ENCODE peak calls at places on chromosome 10, in four cellular contexts. F, R, C and D are unnamed samples.
A peak's percentile ranks its signal among the peaks of the same experiment; 100 is the strongest.

GRCh38 chr10:73931767-73932624 is 21.1 kb downstream of the PLAU start:
- DNase-seq in C (peak; percentile 56), F (no peak), R (peak; percentile 100), D (no peak)

GRCh38 chr10:25933653-25934608 is at the start of gene MYO3A:
- DNase-seq in F (no peak), C (no peak), R (no peak), D (no peak)

GRCh38 chr10:99433378-99434020 is 3.1 kb upstream of the GOT1 start:
- DNase-seq in F (no peak), C (no peak), R (no peak), D (peak; percentile 45)

GRCh38 chr10:94439275-94439861 is 37.0 kb downstream of the TBC1D12 start:
- DNase-seq in F (peak; percentile 3), C (no peak), R (peak; percentile 3), D (no peak)

GRCh38 chr10:115829501-115830215 is 443.3 kb downstream of the GFRA1 start:
- DNase-seq in F (peak; percentile 75), R (peak; percentile 6), C (no peak), D (no peak)

GRCh38 chr10:9824546-9825164 is 1193.0 kb upstream of the CELF2 start:
- DNase-seq in R (no peak), C (no peak), F (no peak), D (no peak)

GRCh38 chr10:3874988-3875841 is 90.2 kb upstream of the KLF6 start:
- DNase-seq in R (no peak), C (no peak), F (no peak), D (no peak)

GRCh38 chr10:110780704-110781103 is 91.0 kb upstream of the PDCD4 start:
- DNase-seq in R (no peak), F (no peak), C (no peak), D (no peak)

GRCh38 chr10:90245623-90246022 is 544.2 kb downstream of the KIF20B start:
- DNase-seq in F (no peak), C (no peak), R (no peak), D (no peak)

GRCh38 chr10:118423800-118424479 is 81.8 kb upstream of the FAM204A start:
- DNase-seq in R (peak; percentile 79), F (peak; percentile 81), C (peak; percentile 88), D (peak; percentile 69)

GRCh38 chr10:1631282-1631681 is 106.0 kb downstream of the ADARB2 start:
- DNase-seq in F (no peak), C (no peak), R (no peak), D (no peak)

GRCh38 chr10:90912176-90912575 is 8.7 kb downstream of the ANKRD1 start:
- DNase-seq in R (peak; percentile 60), F (no peak), C (no peak), D (no peak)

GRCh38 chr10:89163265-89163995 is 43.7 kb downstream of the CH25H start:
- DNase-seq in R (peak; percentile 91), C (peak; percentile 45), F (no peak), D (no peak)

GRCh38 chr10:17138450-17139062 is 8.9 kb upstream of the CUBN start:
- DNase-seq in R (no peak), C (no peak), F (no peak), D (no peak)

GRCh38 chr10:3995302-3996210 is 210.5 kb upstream of the KLF6 start:
- DNase-seq in F (peak; percentile 88), C (no peak), R (peak; percentile 69), D (no peak)

GRCh38 chr10:17001961-17002749 is 127.5 kb downstream of the CUBN start:
- DNase-seq in R (peak; percentile 61), F (peak; percentile 88), C (no peak), D (no peak)

GRCh38 chr10:128567561-128567960 is 441.3 kb upstream of the MKI67 start:
- DNase-seq in R (no peak), F (no peak), C (no peak), D (no peak)

GRCh38 chr10:13708256-13708990 is 121.7 kb downstream of the PRPF18 start:
- DNase-seq in C (no peak), R (peak; percentile 82), F (no peak), D (no peak)

GRCh38 chr10:6256439-6256838 is 53.7 kb downstream of the PFKFB3 start:
- DNase-seq in R (no peak), C (no peak), F (no peak), D (no peak)

GRCh38 chr10:47136866-47137265 is 163.1 kb upstream of the GDF10 start:
- DNase-seq in C (no peak), F (peak; percentile 49), R (no peak), D (peak; percentile 76)

GRCh38 chr10:101774589-101775272 is 1.2 kb downstream of the FGF8 start:
- DNase-seq in F (no peak), C (no peak), R (no peak), D (peak; percentile 83)

GRCh38 chr10:95485445-95485844 is 75.7 kb downstream of the SORBS1 start:
- DNase-seq in R (no peak), F (no peak), C (no peak), D (no peak)

GRCh38 chr10:45425628-45426563 is 51.9 kb downstream of the ALOX5 start:
- DNase-seq in R (peak; percentile 35), C (no peak), F (no peak), D (no peak)

GRCh38 chr10:6406220-6407033 is 173.6 kb downstream of the PRKCQ start:
- DNase-seq in F (peak; percentile 37), C (no peak), R (peak; percentile 45), D (no peak)

GRCh38 chr10:22218448-22218847 is 633 bp upstream of the EBLN1 start:
- DNase-seq in F (no peak), C (no peak), R (no peak), D (no peak)

GRCh38 chr10:64484931-64485330 is 963.7 kb downstream of the REEP3 start:
- DNase-seq in R (no peak), F (no peak), C (no peak), D (no peak)

GRCh38 chr10:115996031-115996430 is 277.0 kb downstream of the GFRA1 start:
- DNase-seq in F (no peak), R (no peak), C (no peak), D (no peak)

GRCh38 chr10:10892290-10892875 is 125.3 kb upstream of the CELF2 start:
- DNase-seq in F (no peak), R (no peak), C (no peak), D (no peak)

GRCh38 chr10:11462071-11462470 is 149.4 kb downstream of the USP6NL start:
- DNase-seq in R (no peak), C (no peak), F (no peak), D (no peak)

GRCh38 chr10:4867520-4868356 is 41.7 kb downstream of the AKR1E2 start:
- DNase-seq in R (no peak), F (peak; percentile 8), C (no peak), D (no peak)

GRCh38 chr10:121741246-121741645 is 143.0 kb upstream of the FGFR2 start:
- DNase-seq in F (peak; percentile 5), R (peak; percentile 28), C (no peak), D (no peak)

GRCh38 chr10:22824984-22825383 is 102.9 kb upstream of the ARMC3 start:
- DNase-seq in R (peak; percentile 73), C (no peak), F (peak; percentile 74), D (peak; percentile 88)

DNA sequence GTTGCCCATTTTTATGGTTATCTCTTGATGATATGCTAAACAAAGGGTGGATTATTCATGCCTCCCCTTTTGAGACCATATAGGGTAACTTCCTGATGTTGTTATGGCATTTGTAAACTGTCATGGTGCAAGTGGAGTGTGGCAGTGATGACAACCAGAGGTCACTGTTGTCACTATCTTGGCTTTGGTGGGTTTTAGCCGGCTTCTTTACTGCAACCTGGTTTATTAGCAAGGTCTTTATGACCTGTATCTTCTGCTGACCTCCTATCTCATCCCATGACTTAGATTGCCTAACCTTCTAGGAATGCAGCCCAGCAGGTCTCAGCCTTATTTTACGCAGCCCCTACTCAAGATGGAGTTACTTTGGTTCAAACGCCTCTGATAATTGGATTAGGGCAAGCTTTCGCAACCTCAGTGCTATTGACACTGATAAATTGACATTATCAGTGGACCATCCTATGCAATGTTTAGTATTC is 36.9 kb downstream of the BAG3 start:
- DNase-seq in F (no peak), C (no peak), R (no peak), D (no peak)
- TF ChIP-seq CTCF in F (no peak), C (no peak), R (no peak), D (no peak)

GRCh38 chr10:131936756-131937155 is 35.9 kb downstream of the PPP2R2D start:
- DNase-seq in R (no peak), C (no peak), F (no peak), D (no peak)
- H3K36me3 ChIP-seq in R (peaks cover 13% of the 10 kb centered on the region), C (peaks cover 68% of the 10 kb centered on the region), F (peaks cover 29% of the 10 kb centered on the region), D (peaks cover 45% of the 10 kb centered on the region)

DNA sequence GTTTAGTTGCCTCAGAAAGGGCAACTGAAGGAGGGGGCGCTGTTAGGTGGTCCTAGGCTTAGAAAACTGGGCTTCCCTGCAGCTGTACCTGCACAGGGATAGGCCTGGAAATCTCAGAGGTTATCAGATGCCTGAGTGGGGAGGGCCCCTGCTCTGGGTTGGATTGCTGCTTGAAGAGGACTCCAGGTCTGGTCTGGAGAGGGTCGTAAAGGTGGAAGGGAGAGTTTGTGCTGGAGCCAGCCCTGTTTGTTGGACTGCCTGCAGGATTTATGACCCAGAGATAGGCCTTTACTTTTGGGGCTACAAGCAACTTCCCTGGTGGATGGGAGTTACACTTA is 765.9 kb downstream of the GRID1 start:
- DNase-seq in F (no peak), R (no peak), C (no peak), D (no peak)
- TF ChIP-seq CTCF in F (no peak), R (no peak), C (no peak), D (no peak)

DNA sequence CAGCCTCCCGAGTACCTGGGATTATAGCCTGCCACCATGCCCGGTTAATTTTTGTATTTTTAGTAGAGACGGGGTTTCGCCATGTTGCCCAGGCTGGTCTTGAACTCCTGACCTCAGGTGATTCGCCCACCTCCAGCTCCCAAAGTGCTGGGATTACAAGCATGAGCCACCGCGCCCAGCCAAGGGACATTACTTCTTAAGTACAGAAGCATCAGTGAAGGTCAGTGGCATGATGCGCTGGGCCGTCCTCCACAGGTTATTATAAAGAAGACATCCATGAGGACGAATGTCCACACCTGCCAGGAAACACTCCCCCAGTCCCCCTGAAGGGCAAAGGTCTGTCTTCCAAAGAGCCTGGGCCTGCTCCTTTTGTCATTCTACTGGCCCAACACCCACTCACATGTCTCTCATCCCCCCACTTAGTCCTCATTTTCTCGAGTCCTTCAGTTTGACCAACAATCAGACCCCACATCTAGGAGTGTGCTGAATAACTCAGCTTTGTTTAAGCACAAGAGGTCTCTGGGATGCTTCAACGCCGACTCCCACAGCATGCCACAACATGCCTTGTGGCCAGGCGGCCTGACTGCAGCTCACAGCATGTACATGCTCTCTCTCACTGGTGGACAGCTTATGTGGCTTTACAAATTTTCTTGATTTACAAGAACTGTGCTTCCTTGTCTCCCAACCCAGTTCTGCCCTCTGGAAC is 73.0 kb downstream of the CTBP2 start:
- DNase-seq in F (no peak), C (no peak), R (peak; percentile 91), D (no peak)
- H3K36me3 ChIP-seq in F (peaks cover 11% of the 10 kb centered on the region), C (peaks cover 28% of the 10 kb centered on the region), R (no peaks in the 10 kb centered on the region), D (peaks cover 14% of the 10 kb centered on the region)

GRCh38 chr10:43265799-43266721 is 805 bp downstream of the RASGEF1A start:
- DNase-seq in C (peak; percentile 45), R (peak; percentile 26), F (no peak), D (peak; percentile 90)
- TF ChIP-seq CTCF in C (peak; percentile 22), R (peak; percentile 31), F (no peak), D (no peak)

GRCh38 chr10:61140765-61141392 is 196.9 kb upstream of the RHOBTB1 start:
- DNase-seq in F (peak; percentile 77), C (no peak), R (peak; percentile 41), D (peak; percentile 71)
- H3K36me3 ChIP-seq in F (no peaks in the 10 kb centered on the region), C (no peaks in the 10 kb centered on the region), R (no peaks in the 10 kb centered on the region), D (no peaks in the 10 kb centered on the region)

GRCh38 chr10:61785410-61786105 is 115.9 kb upstream of the ARID5B start:
- DNase-seq in R (no peak), C (no peak), F (no peak), D (no peak)
- TF ChIP-seq CTCF in R (no peak), C (no peak), F (no peak), D (no peak)

GRCh38 chr10:35442006-35442405 is 105.7 kb downstream of the CCNY start:
- DNase-seq in R (no peak), F (peak; percentile 46), C (no peak), D (no peak)
- H3K36me3 ChIP-seq in R (no peaks in the 10 kb centered on the region), F (no peaks in the 10 kb centered on the region), C (no peaks in the 10 kb centered on the region), D (no peaks in the 10 kb centered on the region)